ENCODE peak calls at places on chromosomes 13 and 19, in eight cellular contexts. S is astrocyte, D is foreskin keratinocyte, L is adipocyte, T is heart left ventricle, J is neural progenitor cell, P is upper lobe of right lung, Z is IMR-90. F is an unnamed sample. For H3K4me1, the result is how much of the 10 kb centered on the place peaks cover.

GRCh38 chr13:33126909-33127607 is 110.8 kb downstream of the KL start:
- DNase-seq in S (peak), D (peak), L (peak), T (peak), J (no peak), P (no peak), Z (peak), F (peak)

GRCh38 chr13:43611631-43612416 is 174.9 kb downstream of the ENOX1 start:
- DNase-seq in S (no peak), D (peak), L (peak), T (no peak), J (no peak), P (no peak), Z (no peak), F (no peak)

GRCh38 chr19:1455002-1455335 is 5.0 kb downstream of the APC2 start:
- DNase-seq in S (no peak), D (peak), L (no peak), T (no peak), J (no peak), P (no peak), Z (no peak), F (no peak)

GRCh38 chr13:74129500-74130144 is 4.6 kb downstream of the KLF12 start:
- DNase-seq in S (no peak), D (no peak), L (peak), T (peak), J (no peak), P (no peak), Z (no peak), F (peak)

GRCh38 chr19:43809762-43810696 is 7.8 kb upstream of the LYPD5 start:
- DNase-seq in S (peak), D (peak), L (peak), T (no peak), J (peak), P (no peak), Z (peak), F (peak)

GRCh38 chr13:77375554-77375953 is 48.7 kb upstream of the MYCBP2 start:
- DNase-seq in S (peak), D (no peak), L (no peak), T (no peak), J (no peak), P (no peak), Z (no peak), F (no peak)

GRCh38 chr13:95275322-95276118 is 25.7 kb downstream of the ABCC4 start:
- DNase-seq in S (peak), D (peak), L (peak), T (no peak), J (no peak), P (no peak), Z (no peak), F (peak)

GRCh38 chr13:50867641-50867952 is 24.1 kb upstream of the DLEU7 start:
- DNase-seq in S (no peak), D (no peak), L (no peak), T (no peak), J (peak), P (no peak), Z (no peak), F (no peak)

GRCh38 chr19:28018499-28018898 is 1194.5 kb downstream of the UQCRFS1 start:
- DNase-seq in S (no peak), D (no peak), L (no peak), T (no peak), J (no peak), P (no peak), Z (no peak), F (no peak)

GRCh38 chr13:72839831-72840426 is 58.0 kb downstream of the PIBF1 start:
- DNase-seq in S (peak), D (peak), L (peak), T (peak), J (peak), P (no peak), Z (peak), F (peak)

GRCh38 chr19:1313695-1314613 is 28.3 kb downstream of the EFNA2 start:
- DNase-seq in S (no peak), D (peak), L (no peak), T (no peak), J (no peak), P (no peak), Z (no peak), F (no peak)

GRCh38 chr13:60431108-60431700 is 34.2 kb downstream of the TDRD3 start:
- DNase-seq in S (peak), D (peak), L (peak), T (no peak), J (peak), P (no peak), Z (peak), F (no peak)

GRCh38 chr19:3606690-3607289 is at the start of gene TBXA2R:
- DNase-seq in S (peak), D (peak), L (peak), T (peak), J (peak), P (peak), Z (peak), F (peak)

GRCh38 chr13:91722267-91722884 is 324.0 kb downstream of the GPC5 start:
- DNase-seq in S (peak), D (peak), L (peak), T (no peak), J (peak), P (no peak), Z (peak), F (no peak)

GRCh38 chr13:49219647-49220034 is 497 bp upstream of the MLNR start:
- DNase-seq in S (no peak), D (peak), L (no peak), T (no peak), J (no peak), P (no peak), Z (no peak), F (no peak)

GRCh38 chr13:73548444-73548843 is 489.6 kb downstream of the KLF5 start:
- DNase-seq in S (no peak), D (no peak), L (no peak), T (no peak), J (no peak), P (no peak), Z (no peak), F (no peak)

GRCh38 chr13:110387451-110388140 is 80.5 kb downstream of the COL4A2 start:
- DNase-seq in S (no peak), D (peak), L (peak), T (peak), J (peak), P (no peak), Z (peak), F (peak)

GRCh38 chr19:50669319-50670101 is 20.3 kb downstream of the C19orf81 start:
- DNase-seq in S (no peak), D (no peak), L (peak), T (no peak), J (no peak), P (no peak), Z (peak), F (peak)

GRCh38 chr19:21947775-21948174 is 63.0 kb downstream of the ZNF208 start:
- DNase-seq in S (peak), D (no peak), L (no peak), T (no peak), J (no peak), P (no peak), Z (no peak), F (peak)

GRCh38 chr13:80497439-80497838 is 156.5 kb upstream of the SPRY2 start:
- DNase-seq in S (no peak), D (no peak), L (no peak), T (no peak), J (no peak), P (no peak), Z (no peak), F (no peak)

GRCh38 chr13:95255072-95255732 is 46.0 kb downstream of the ABCC4 start:
- DNase-seq in S (no peak), D (no peak), L (no peak), T (no peak), J (no peak), P (no peak), Z (no peak), F (no peak)

GRCh38 chr13:99314640-99315176 is 7.5 kb upstream of the GPR183 start:
- DNase-seq in S (peak), D (no peak), L (no peak), T (no peak), J (no peak), P (no peak), Z (peak), F (no peak)

GRCh38 chr19:33052352-33052972 is 12.2 kb downstream of the RHPN2 start:
- DNase-seq in S (peak), D (peak), L (peak), T (no peak), J (no peak), P (no peak), Z (peak), F (no peak)

GRCh38 chr19:3005345-3005744 is 23.7 kb downstream of the TLE2 start:
- DNase-seq in S (no peak), D (no peak), L (no peak), T (no peak), J (no peak), P (no peak), Z (no peak), F (no peak)

GRCh38 chr13:105202384-105202783 is 1333.1 kb downstream of the EFNB2 start:
- DNase-seq in S (peak), D (peak), L (peak), T (no peak), J (peak), P (no peak), Z (peak), F (peak)

GRCh38 chr13:48493076-48493765 is 39.7 kb downstream of the RCBTB2 start:
- DNase-seq in S (no peak), D (no peak), L (no peak), T (no peak), J (no peak), P (no peak), Z (no peak), F (no peak)

GRCh38 chr19:58183822-58184215 is 958 bp downstream of the ZNF274 start:
- DNase-seq in S (no peak), D (no peak), L (no peak), T (no peak), J (no peak), P (no peak), Z (no peak), F (no peak)

GRCh38 chr19:29922972-29923371 is 19.1 kb upstream of the URI1 start:
- DNase-seq in S (no peak), D (no peak), L (no peak), T (no peak), J (no peak), P (no peak), Z (no peak), F (no peak)

GRCh38 chr19:2494084-2494446 is 18.1 kb downstream of the GADD45B start:
- DNase-seq in S (peak), D (peak), L (peak), T (peak), J (no peak), P (no peak), Z (peak), F (no peak)

GRCh38 chr19:44694184-44694579 is 4.8 kb upstream of the CEACAM16 start:
- DNase-seq in S (no peak), D (no peak), L (no peak), T (no peak), J (no peak), P (no peak), Z (no peak), F (no peak)

GRCh38 chr13:46492946-46493345 is 60.0 kb upstream of the LRCH1 start:
- DNase-seq in S (peak), D (peak), L (peak), T (no peak), J (peak), P (no peak), Z (peak), F (peak)

GRCh38 chr13:80157261-80157942 is 183.5 kb downstream of the SPRY2 start:
- DNase-seq in S (no peak), D (peak), L (peak), T (no peak), J (no peak), P (no peak), Z (peak), F (no peak)

GRCh38 chr19:58586131-58586765 is 13.1 kb upstream of the MZF1 start:
- DNase-seq in S (no peak), D (no peak), L (no peak), T (no peak), J (no peak), P (no peak), Z (no peak), F (no peak)

GRCh38 chr19:5228932-5229777 is 111.5 kb downstream of the PTPRS start:
- DNase-seq in S (no peak), D (no peak), L (peak), T (no peak), J (no peak), P (no peak), Z (no peak), F (no peak)

GRCh38 chr13:86757236-86757978 is 913.8 kb upstream of the SLITRK5 start:
- DNase-seq in S (peak), D (no peak), L (no peak), T (no peak), J (no peak), P (no peak), Z (no peak), F (no peak)

GRCh38 chr13:73985789-73986188 is 148.4 kb downstream of the KLF12 start:
- DNase-seq in S (no peak), D (no peak), L (no peak), T (no peak), J (no peak), P (no peak), Z (no peak), F (no peak)

GRCh38 chr19:8973501-8974091 is 36.6 kb downstream of the MUC16 start:
- DNase-seq in S (no peak), D (peak), L (peak), T (no peak), J (peak), P (no peak), Z (no peak), F (peak)

GRCh38 chr13:106513025-106513424 is 22.4 kb downstream of the EFNB2 start:
- DNase-seq in S (peak), D (no peak), L (no peak), T (no peak), J (no peak), P (no peak), Z (peak), F (no peak)

GRCh38 chr19:19057317-19057716 is 6.5 kb upstream of the SLC25A42 start:
- DNase-seq in S (no peak), D (no peak), L (no peak), T (no peak), J (no peak), P (no peak), Z (no peak), F (no peak)

GRCh38 chr19:7920520-7921301 is 573 bp downstream of the SNAPC2 start:
- DNase-seq in S (peak), D (peak), L (peak), T (peak), J (peak), P (peak), Z (peak), F (peak)
- H3K4me1 ChIP-seq in S (under half), D (under half), L (under half), T (under half), J (under half), P (under half), Z (under half), F (under half)

GRCh38 chr19:39444598-39445257 is 654 bp upstream of the SUPT5H start:
- DNase-seq in S (peak), D (no peak), L (peak), T (no peak), J (no peak), P (no peak), Z (no peak), F (no peak)
- H3K4me1 ChIP-seq in S (under half), D (under half), L (under half), T (under half), J (under half), P (under half), Z (under half), F (under half)

GRCh38 chr19:41322451-41322850 is 12.5 kb downstream of the CCDC97 start:
- DNase-seq in S (no peak), D (no peak), L (no peak), T (no peak), J (no peak), P (no peak), Z (no peak), F (no peak)
- H3K4me1 ChIP-seq in S (half or more), D (under half), L (half or more), T (under half), J (under half), P (half or more), Z (under half), F (under half)

DNA sequence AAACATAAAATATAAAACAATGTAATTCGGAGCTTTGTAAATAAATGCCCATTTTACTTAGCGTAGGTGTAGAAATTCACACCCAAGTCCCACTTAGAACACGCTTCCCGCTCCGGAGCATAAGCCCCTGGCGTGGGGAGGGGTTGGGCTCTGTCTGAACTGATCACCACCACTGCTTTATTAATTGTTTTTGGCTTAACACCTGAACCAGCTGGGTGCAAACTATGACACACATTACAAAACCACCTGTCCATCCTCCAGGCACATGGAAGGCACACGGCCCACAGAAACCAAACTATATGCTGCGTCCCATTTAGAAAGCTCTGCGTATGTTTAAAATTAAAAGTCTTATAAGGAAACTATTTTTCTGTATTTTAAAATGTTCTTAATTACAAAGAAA is 25.9 kb downstream of the RASA3 start:
- DNase-seq in S (no peak), D (no peak), L (no peak), T (no peak), J (no peak), P (peak), Z (no peak), F (no peak)
- H3K4me1 ChIP-seq in S (under half), D (under half), L (under half), T (under half), J (under half), P (under half), Z (under half), F (under half)

GRCh38 chr19:16576690-16577530 is 4.7 kb upstream of the SLC35E1 start:
- DNase-seq in S (no peak), D (no peak), L (no peak), T (no peak), J (no peak), P (no peak), Z (no peak), F (no peak)

GRCh38 chr19:16577531-16578052 is 5.4 kb upstream of the SLC35E1 start:
- DNase-seq in S (no peak), D (no peak), L (no peak), T (no peak), J (no peak), P (no peak), Z (no peak), F (no peak)

GRCh38 chr19:16581145-16581970 is 9.1 kb upstream of the SLC35E1 start:
- DNase-seq in S (no peak), D (no peak), L (no peak), T (peak), J (no peak), P (no peak), Z (no peak), F (no peak)

GRCh38 chr19:16581971-16582343 is 9.7 kb upstream of the SLC35E1 start:
- DNase-seq in S (no peak), D (no peak), L (no peak), T (no peak), J (no peak), P (no peak), Z (peak), F (no peak)

DNA sequence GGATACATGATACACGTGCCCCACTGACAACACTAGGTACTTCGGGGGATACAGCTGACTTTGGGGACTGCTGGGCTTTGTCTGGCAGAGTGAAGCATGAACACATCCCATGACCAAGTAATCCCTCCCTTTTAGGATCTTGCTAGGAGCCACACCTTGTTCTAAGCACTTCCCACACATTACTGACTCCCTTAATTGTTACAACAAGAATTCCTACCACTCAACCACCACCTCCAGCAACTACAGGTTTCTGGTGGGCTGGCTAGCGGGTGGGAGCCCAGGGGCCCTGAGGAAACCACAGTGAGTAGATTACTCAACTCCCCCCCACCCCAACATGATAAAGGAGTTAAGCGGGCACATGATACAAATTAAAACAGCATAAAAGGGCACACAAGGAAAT is 7.2 kb upstream of the SLC35E1 start:
- DNase-seq in S (no peak), D (no peak), L (no peak), T (no peak), J (no peak), P (no peak), Z (no peak), F (no peak)
- H3K4me1 ChIP-seq in S (under half), D (under half), L (under half), T (under half), J (under half), P (under half), Z (under half), F (under half)

F was measured in SJCRH30.